ENCODE peak calls at places on chromosomes 3 and 15, in eight cellular contexts. One of them, this sample, is unnamed.
A peak's percentile ranks its signal among the peaks of the same experiment; 100 is the strongest.

GRCh38 chr15:69976366-69976994 is 121.2 kb downstream of the TLE3 start:
- DNase-seq in AG09309: no peak
- DNase-seq in Calu3: peak; percentile 51
- DNase-seq in omental fat pad: no peak
- DNase-seq in psoas muscle: no peak
- DNase-seq in HL-60: peak; percentile 4
- DNase-seq in AG09319: no peak
- DNase-seq in neural crest cell: peak; percentile 65
- DNase-seq in this sample: no peak

GRCh38 chr3:147367676-147368075 is 38.7 kb downstream of the ZIC4 start:
- DNase-seq in AG09309: no peak
- DNase-seq in Calu3: no peak
- DNase-seq in omental fat pad: no peak
- DNase-seq in psoas muscle: no peak
- DNase-seq in HL-60: no peak
- DNase-seq in AG09319: no peak
- DNase-seq in neural crest cell: no peak
- DNase-seq in this sample: no peak

GRCh38 chr3:29695201-29695904 is 414.5 kb downstream of the RBMS3 start:
- DNase-seq in AG09309: peak; percentile 94
- DNase-seq in Calu3: no peak
- DNase-seq in omental fat pad: no peak
- DNase-seq in psoas muscle: no peak
- DNase-seq in HL-60: no peak
- DNase-seq in AG09319: peak; percentile 91
- DNase-seq in neural crest cell: no peak
- DNase-seq in this sample: no peak

GRCh38 chr3:66991478-66991877 is 6.6 kb upstream of the KBTBD8 start:
- DNase-seq in AG09309: peak; percentile 21
- DNase-seq in Calu3: peak; percentile 16
- DNase-seq in omental fat pad: no peak
- DNase-seq in psoas muscle: no peak
- DNase-seq in HL-60: peak; percentile 52
- DNase-seq in AG09319: peak; percentile 60
- DNase-seq in neural crest cell: no peak
- DNase-seq in this sample: no peak

GRCh38 chr3:172562881-172563835 is 39.9 kb upstream of the TNFSF10 start:
- DNase-seq in AG09309: peak; percentile 94
- DNase-seq in Calu3: peak; percentile 42
- DNase-seq in omental fat pad: no peak
- DNase-seq in psoas muscle: no peak
- DNase-seq in HL-60: peak; percentile 34
- DNase-seq in AG09319: peak; percentile 76
- DNase-seq in neural crest cell: no peak
- DNase-seq in this sample: peak; percentile 34

GRCh38 chr3:130488288-130488687 is 28.7 kb upstream of the COL6A6 start:
- DNase-seq in AG09309: no peak
- DNase-seq in Calu3: no peak
- DNase-seq in omental fat pad: no peak
- DNase-seq in psoas muscle: no peak
- DNase-seq in HL-60: no peak
- DNase-seq in AG09319: no peak
- DNase-seq in neural crest cell: no peak
- DNase-seq in this sample: no peak

GRCh38 chr3:126908752-126909275 is 74.1 kb upstream of the PLXNA1 start:
- DNase-seq in AG09309: no peak
- DNase-seq in Calu3: peak; percentile 57
- DNase-seq in omental fat pad: no peak
- DNase-seq in psoas muscle: no peak
- DNase-seq in HL-60: no peak
- DNase-seq in AG09319: no peak
- DNase-seq in neural crest cell: no peak
- DNase-seq in this sample: no peak

GRCh38 chr3:30672959-30673358 is 66.6 kb downstream of the TGFBR2 start:
- DNase-seq in AG09309: no peak
- DNase-seq in Calu3: no peak
- DNase-seq in omental fat pad: no peak
- DNase-seq in psoas muscle: peak; percentile 49
- DNase-seq in HL-60: no peak
- DNase-seq in AG09319: no peak
- DNase-seq in neural crest cell: no peak
- DNase-seq in this sample: no peak

GRCh38 chr3:39065197-39065596 is 13.4 kb downstream of the WDR48 start:
- DNase-seq in AG09309: no peak
- DNase-seq in Calu3: peak; percentile 40
- DNase-seq in omental fat pad: no peak
- DNase-seq in psoas muscle: no peak
- DNase-seq in HL-60: peak; percentile 20
- DNase-seq in AG09319: no peak
- DNase-seq in neural crest cell: no peak
- DNase-seq in this sample: peak; percentile 56

GRCh38 chr3:192993428-192993827 is 75.8 kb upstream of the MB21D2 start:
- DNase-seq in AG09309: no peak
- DNase-seq in Calu3: no peak
- DNase-seq in omental fat pad: no peak
- DNase-seq in psoas muscle: no peak
- DNase-seq in HL-60: no peak
- DNase-seq in AG09319: no peak
- DNase-seq in neural crest cell: no peak
- DNase-seq in this sample: no peak
- TF ChIP-seq CTCF in AG09309: no peak
- TF ChIP-seq CTCF in Calu3: no peak
- TF ChIP-seq CTCF in omental fat pad: no peak
- TF ChIP-seq CTCF in psoas muscle: no peak
- TF ChIP-seq CTCF in HL-60: no peak
- TF ChIP-seq CTCF in AG09319: no peak
- TF ChIP-seq CTCF in neural crest cell: no peak
- TF ChIP-seq CTCF in this sample: no peak

GRCh38 chr3:187327827-187328226 is 36.3 kb upstream of the MASP1 start:
- DNase-seq in AG09309: no peak
- DNase-seq in Calu3: no peak
- DNase-seq in omental fat pad: no peak
- DNase-seq in psoas muscle: no peak
- DNase-seq in HL-60: no peak
- DNase-seq in AG09319: no peak
- DNase-seq in neural crest cell: no peak
- DNase-seq in this sample: no peak
- TF ChIP-seq CTCF in AG09309: no peak
- TF ChIP-seq CTCF in Calu3: no peak
- TF ChIP-seq CTCF in omental fat pad: no peak
- TF ChIP-seq CTCF in psoas muscle: no peak
- TF ChIP-seq CTCF in HL-60: no peak
- TF ChIP-seq CTCF in AG09319: no peak
- TF ChIP-seq CTCF in neural crest cell: no peak
- TF ChIP-seq CTCF in this sample: no peak

GRCh38 chr3:52385157-52385556 is 59.7 kb downstream of the SEMA3G start:
- DNase-seq in AG09309: no peak
- DNase-seq in Calu3: peak; percentile 41
- DNase-seq in omental fat pad: no peak
- DNase-seq in psoas muscle: no peak
- DNase-seq in HL-60: peak; percentile 52
- DNase-seq in AG09319: no peak
- DNase-seq in neural crest cell: peak; percentile 50
- DNase-seq in this sample: peak; percentile 67
- TF ChIP-seq CTCF in AG09309: peak; percentile 62
- TF ChIP-seq CTCF in Calu3: peak; percentile 27
- TF ChIP-seq CTCF in omental fat pad: no peak
- TF ChIP-seq CTCF in psoas muscle: peak; percentile 12
- TF ChIP-seq CTCF in HL-60: peak; percentile 45
- TF ChIP-seq CTCF in AG09319: peak; percentile 47
- TF ChIP-seq CTCF in neural crest cell: peak; percentile 63
- TF ChIP-seq CTCF in this sample: peak; percentile 51

DNA sequence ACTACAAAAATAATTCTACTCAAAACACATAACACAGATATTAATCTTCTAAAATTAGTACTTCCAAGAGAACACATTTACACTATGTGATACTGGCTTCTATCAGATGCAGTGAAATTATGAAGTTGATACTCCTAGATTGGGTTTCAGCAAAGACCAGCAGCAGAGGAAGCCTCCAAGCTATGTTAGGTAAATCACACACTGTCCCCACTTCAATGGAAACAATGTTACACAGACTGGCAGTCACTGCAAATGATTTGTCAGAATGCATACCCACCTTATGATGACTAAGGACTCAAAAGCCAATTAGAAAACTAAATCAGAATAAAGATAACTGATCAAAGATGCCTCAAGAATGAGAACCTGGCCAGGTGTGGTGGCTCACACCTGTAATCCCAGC is 90.1 kb upstream of the MYO5C start:
- DNase-seq in AG09309: no peak
- DNase-seq in Calu3: no peak
- DNase-seq in omental fat pad: no peak
- DNase-seq in psoas muscle: no peak
- DNase-seq in HL-60: no peak
- DNase-seq in AG09319: no peak
- DNase-seq in neural crest cell: no peak
- DNase-seq in this sample: no peak
- TF ChIP-seq CTCF in AG09309: no peak
- TF ChIP-seq CTCF in Calu3: no peak
- TF ChIP-seq CTCF in omental fat pad: no peak
- TF ChIP-seq CTCF in psoas muscle: no peak
- TF ChIP-seq CTCF in HL-60: no peak
- TF ChIP-seq CTCF in AG09319: no peak
- TF ChIP-seq CTCF in neural crest cell: no peak
- TF ChIP-seq CTCF in this sample: no peak